ENCODE peak calls at places on chromosomes 6 and 20, in eight cellular contexts. B, E, T, L, W, F, H and K are unnamed samples.

GRCh38 chr6:154991207-154991606 is 3.9 kb upstream of the TIAM2 start:
- DNase-seq in B (no peak), E (no peak), T (no peak), L (no peak), W (no peak), F (no peak), H (no peak), K (peak; percentile 66)

GRCh38 chr6:167130008-167130677 is 7.2 kb downstream of the CCR6 start:
- DNase-seq in B (no peak), E (no peak), T (no peak), L (no peak), W (no peak), F (no peak), H (no peak), K (no peak)

GRCh38 chr6:139655783-139656705 is 281.6 kb upstream of the CITED2 start:
- DNase-seq in B (no peak), E (no peak), T (no peak), L (no peak), W (no peak), F (no peak), H (no peak), K (no peak)

GRCh38 chr6:29834564-29835436 is 7.2 kb downstream of the HLA-G start:
- DNase-seq in B (no peak), E (no peak), T (peak; percentile 29), L (no peak), W (peak; percentile 44), F (peak; percentile 67), H (peak; percentile 9), K (no peak)

GRCh38 chr6:15793288-15793687 is 130.5 kb upstream of the DTNBP1 start:
- DNase-seq in B (no peak), E (no peak), T (no peak), L (no peak), W (no peak), F (no peak), H (peak; percentile 52), K (no peak)

GRCh38 chr6:122154912-122155516 is 244.4 kb upstream of the HSF2 start:
- DNase-seq in B (no peak), E (no peak), T (peak; percentile 20), L (no peak), W (no peak), F (no peak), H (no peak), K (no peak)

GRCh38 chr20:15902493-15902892 is 670.8 kb downstream of the KIF16B start:
- DNase-seq in B (no peak), E (no peak), T (no peak), L (no peak), W (no peak), F (no peak), H (no peak), K (no peak)

GRCh38 chr6:78810146-78810545 is 57.2 kb upstream of the IRAK1BP1 start:
- DNase-seq in B (no peak), E (no peak), T (no peak), L (peak; percentile 15), W (peak; percentile 68), F (no peak), H (peak; percentile 42), K (no peak)

GRCh38 chr20:50325215-50325614 is 134.6 kb downstream of the CEBPB start:
- DNase-seq in B (peak; percentile 53), E (no peak), T (peak; percentile 14), L (no peak), W (no peak), F (no peak), H (no peak), K (no peak)

GRCh38 chr6:41878961-41879405 is 16.2 kb downstream of the USP49 start:
- DNase-seq in B (no peak), E (no peak), T (no peak), L (no peak), W (peak; percentile 72), F (no peak), H (peak; percentile 59), K (no peak)